ENCODE peak calls at places on chromosomes 5 and 9, in five cellular contexts. H is mesenchymal stem cell, G is H1, I is neuronal stem cell, R is trophoblast cell. E is an unnamed sample.

GRCh38 chr5:170252109-170252508 is 19.3 kb downstream of the C5orf58 start:
- DNase-seq in R (no peak), H (no peak), I (no peak), G (no peak), E (no peak)

GRCh38 chr9:99506781-99507305 is 284.8 kb downstream of the SEC61B start:
- DNase-seq in G (no peak), H (no peak), R (peak), I (no peak), E (no peak)

GRCh38 chr5:172760136-172760535 is 10.9 kb downstream of the DUSP1 start:
- DNase-seq in G (no peak), R (no peak), I (no peak), H (no peak), E (no peak)

GRCh38 chr5:149201121-149201637 is 59.9 kb downstream of the ABLIM3 start:
- DNase-seq in H (no peak), R (no peak), G (no peak), I (no peak), E (no peak)

GRCh38 chr5:178590141-178590923 is at the start of gene COL23A1:
- DNase-seq in R (peak), H (peak), I (peak), G (no peak), E (peak)

GRCh38 chr5:79183617-79184016 is 52.3 kb upstream of the JMY start:
- DNase-seq in H (no peak), I (no peak), G (no peak), R (peak), E (no peak)

GRCh38 chr9:78123808-78124207 is 92.2 kb upstream of the GNAQ start:
- DNase-seq in R (no peak), G (no peak), H (no peak), I (no peak), E (no peak)

GRCh38 chr9:127313042-127313560 is 48.5 kb downstream of the GARNL3 start:
- DNase-seq in I (no peak), H (no peak), R (no peak), G (no peak), E (no peak)

GRCh38 chr5:40904205-40904993 is 4.9 kb upstream of the C7 start:
- DNase-seq in H (peak), G (peak), R (peak), I (peak), E (peak)

GRCh38 chr9:91159664-91160121 is 202.0 kb downstream of the AUH start:
- DNase-seq in I (no peak), R (no peak), G (no peak), H (no peak), E (peak)

GRCh38 chr5:134873987-134874830 is at the start of gene TXNDC15:
- DNase-seq in G (peak), H (peak), I (peak), R (peak), E (peak)

GRCh38 chr5:77993799-77994318 is 217.7 kb upstream of the TBCA start:
- DNase-seq in I (no peak), H (no peak), R (no peak), G (no peak), E (no peak)

GRCh38 chr9:100437860-100438805 is 11.2 kb downstream of the MSANTD3 start:
- DNase-seq in G (no peak), I (peak), H (peak), R (peak), E (peak)

GRCh38 chr9:118992813-118993747 is 376.2 kb downstream of the BRINP1 start:
- DNase-seq in I (no peak), R (no peak), G (no peak), H (no peak), E (no peak)

GRCh38 chr9:99365233-99365980 is 143.3 kb downstream of the SEC61B start:
- DNase-seq in R (peak), I (no peak), G (no peak), H (no peak), E (no peak)

GRCh38 chr9:105119166-105119565 is 125.3 kb upstream of the SLC44A1 start:
- DNase-seq in G (no peak), I (no peak), R (no peak), H (no peak), E (no peak)

DNA sequence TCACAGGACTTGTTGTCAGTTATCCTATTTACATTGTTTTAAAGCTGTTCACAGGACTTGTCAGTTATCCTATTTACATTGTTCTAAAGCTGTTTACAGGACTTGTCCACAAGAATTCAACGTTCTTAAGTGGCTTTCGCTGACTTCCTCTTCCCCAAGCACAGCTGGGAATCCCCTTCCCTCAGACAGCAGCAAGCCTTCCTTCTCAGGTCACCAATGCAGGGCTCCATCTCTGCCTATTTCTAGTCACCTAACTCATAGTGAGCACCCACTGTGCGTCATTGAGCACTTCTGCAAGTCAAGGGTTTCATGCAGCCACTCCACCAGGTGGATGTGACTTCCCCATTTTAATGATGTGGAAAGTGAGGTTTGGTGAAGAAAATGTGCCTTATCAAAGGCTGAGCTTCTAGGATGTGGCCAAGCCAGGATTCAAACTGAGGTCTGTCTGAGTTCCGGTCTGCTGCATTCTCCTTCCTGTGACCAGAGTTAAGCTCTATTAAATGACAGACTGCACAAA is 109.8 kb upstream of the ZNF462 start:
- DNase-seq in R (no peak), H (peak), I (no peak), G (no peak), E (no peak)
- H2AFZ ChIP-seq in R (no peak), H (no peak), I (no peak), G (no peak), E (no peak)

GRCh38 chr9:1708215-1708614 is 306.9 kb upstream of the SMARCA2 start:
- DNase-seq in I (no peak), R (no peak), G (no peak), H (no peak), E (no peak)

GRCh38 chr9:1701113-1701512 is 314.0 kb upstream of the SMARCA2 start:
- DNase-seq in H (no peak), G (no peak), I (no peak), R (peak), E (peak)

GRCh38 chr9:1698991-1699390 is 316.2 kb upstream of the SMARCA2 start:
- DNase-seq in R (peak), I (no peak), G (no peak), H (no peak), E (no peak)

GRCh38 chr9:1707291-1707690 is 307.9 kb upstream of the SMARCA2 start:
- DNase-seq in R (peak), G (no peak), I (no peak), H (no peak), E (no peak)

DNA sequence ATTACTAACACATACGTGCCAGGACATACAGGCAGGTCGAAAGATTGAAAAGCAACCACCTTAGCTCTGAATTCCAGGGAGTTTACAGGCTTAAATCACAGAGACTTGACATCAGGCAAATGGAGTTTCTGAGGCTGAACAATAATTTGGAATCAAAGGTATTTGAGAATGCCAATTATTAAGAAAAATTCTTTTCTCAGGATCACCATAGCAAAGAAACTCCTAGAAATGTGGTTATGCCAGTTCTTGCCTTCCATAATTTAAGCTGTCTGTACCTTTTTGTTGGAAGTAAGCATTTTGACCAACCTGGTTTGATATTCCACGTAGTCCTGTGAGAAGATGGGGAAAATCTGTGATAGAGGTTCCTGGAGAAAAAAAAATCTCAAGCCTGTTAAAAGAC is 312.4 kb upstream of the SMARCA2 start:
- DNase-seq in G (no peak), R (peak), H (no peak), I (no peak), E (no peak)
- H2BK12ac ChIP-seq in G (no peak), R (no peak), H (no peak), I (no peak), E (no peak)

GRCh38 chr5:160463227-160463626 is 41.6 kb downstream of the PTTG1 start:
- DNase-seq in G (no peak), H (no peak), R (no peak), I (no peak), E (no peak)
- H2AK5ac ChIP-seq in G (no peak), H (no peak), R (no peak), I (no peak), E (no peak)

GRCh38 chr9:35910613-35911488 is 1.6 kb downstream of the SPAAR start:
- DNase-seq in G (no peak), R (peak), H (peak), I (no peak), E (no peak)
- H2AFZ ChIP-seq in G (no peak), R (no peak), H (no peak), I (no peak), E (no peak)

DNA sequence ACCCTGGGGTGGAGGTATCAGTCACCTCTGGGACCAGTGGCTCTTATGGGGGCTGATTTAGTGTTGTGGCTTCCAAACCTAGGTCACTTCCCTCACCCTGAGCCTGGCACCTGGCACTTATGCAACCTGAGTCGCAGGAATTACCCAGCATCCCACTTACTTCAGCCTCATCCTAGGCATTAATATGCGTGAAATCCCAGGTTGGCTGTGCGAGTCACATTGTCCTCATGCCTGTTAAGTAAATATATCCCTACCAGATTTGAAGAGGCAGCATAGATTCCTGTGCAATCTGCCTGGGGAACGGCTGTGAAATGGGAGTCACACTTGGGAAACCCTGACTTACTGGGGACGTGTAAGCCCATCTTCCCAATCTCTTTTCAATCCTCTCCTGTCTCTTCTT is 42.7 kb upstream of the AKNA start:
- DNase-seq in R (no peak), H (no peak), I (no peak), G (no peak), E (peak)
- H2BK12ac ChIP-seq in R (no peak), H (no peak), I (no peak), G (no peak), E (no peak)

E was measured in H9.